ENCODE peak calls at places on chromosomes 11 and 22, in four cellular contexts. D, R, C and I are unnamed samples.

GRCh38 chr11:57646221-57646620 is 3.5 kb downstream of the YPEL4 start:
- DNase-seq in D (no peak), R (no peak), C (no peak), I (no peak)

GRCh38 chr22:19576460-19577421 is 52.5 kb upstream of the CLDN5 start:
- DNase-seq in D (no peak), R (peak; percentile 83), C (no peak), I (no peak)

GRCh38 chr11:65861533-65862183 is 1.4 kb downstream of the MUS81 start:
- DNase-seq in D (no peak), R (no peak), C (no peak), I (no peak)

GRCh38 chr22:24953294-24954113 is 988 bp downstream of the KIAA1671 start:
- DNase-seq in D (no peak), R (no peak), C (peak; percentile 15), I (no peak)

GRCh38 chr11:57460017-57460755 is at the start of gene RTN4RL2:
- DNase-seq in D (peak; percentile 52), R (peak; percentile 84), C (peak; percentile 48), I (no peak)

GRCh38 chr22:22855617-22856308 is 31.9 kb upstream of the IGLL5 start:
- DNase-seq in D (no peak), R (peak; percentile 93), C (peak; percentile 12), I (no peak)

GRCh38 chr11:126147268-126148111 is 64.0 kb downstream of the RPUSD4 start:
- DNase-seq in D (no peak), R (no peak), C (peak; percentile 94), I (no peak)

GRCh38 chr11:33735426-33736147 is 636 bp downstream of the CD59 start:
- DNase-seq in D (no peak), R (peak; percentile 52), C (peak; percentile 34), I (no peak)

GRCh38 chr11:18495703-18496102 is 31.0 kb downstream of the TSG101 start:
- DNase-seq in D (no peak), R (no peak), C (no peak), I (no peak)

GRCh38 chr11:45864041-45864440 is 16.8 kb downstream of the CRY2 start:
- DNase-seq in D (no peak), R (no peak), C (no peak), I (no peak)
- TF ChIP-seq TCF7L2 in D (no peak), R (no peak), C (no peak), I (no peak)

DNA sequence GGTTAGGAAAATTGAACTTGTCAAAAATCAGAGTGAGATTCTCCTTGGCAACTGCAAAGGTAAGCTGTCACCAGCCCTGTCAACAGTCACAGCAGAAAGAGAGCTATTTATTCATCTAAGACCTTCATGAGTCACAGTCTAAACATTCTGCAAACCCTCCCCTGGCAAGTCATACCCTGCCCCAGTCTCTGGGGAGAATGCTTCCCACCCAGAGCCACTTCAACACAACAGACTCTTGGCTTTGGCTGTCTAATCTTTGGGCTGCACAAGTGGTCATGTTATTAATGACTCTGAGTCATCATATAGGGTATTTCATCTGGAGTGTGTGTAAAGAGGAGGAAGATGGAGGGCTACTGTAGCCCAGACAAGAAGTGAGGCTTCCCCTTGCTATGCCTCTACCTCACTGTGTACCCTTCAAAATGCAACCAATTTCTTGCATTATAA is 153.4 kb downstream of the CCDC34 start:
- DNase-seq in D (peak; percentile 40), R (peak; percentile 81), C (peak; percentile 80), I (peak; percentile 69)
- H3K4me1 ChIP-seq in D (peaks cover 10% of the 10 kb centered on the region), R (peaks cover 38% of the 10 kb centered on the region), C (peaks cover 41% of the 10 kb centered on the region), I (peaks cover 52% of the 10 kb centered on the region)

GRCh38 chr22:17703811-17704210 is 65.3 kb downstream of the BCL2L13 start:
- DNase-seq in D (no peak), R (no peak), C (no peak), I (no peak)
- TF ChIP-seq TCF7L2 in D (no peak), R (no peak), C (no peak), I (no peak)

GRCh38 chr22:46430961-46431838 is 95.7 kb downstream of the TRMU start:
- DNase-seq in D (no peak), R (no peak), C (peak; percentile 72), I (no peak)
- H3K4me1 ChIP-seq in D (no peaks in the 10 kb centered on the region), R (no peaks in the 10 kb centered on the region), C (peaks cover 62% of the 10 kb centered on the region), I (no peaks in the 10 kb centered on the region)

GRCh38 chr11:48050304-48050703 is 69.9 kb downstream of the PTPRJ start:
- DNase-seq in D (no peak), R (no peak), C (no peak), I (no peak)

GRCh38 chr11:48047616-48048015 is 67.3 kb downstream of the PTPRJ start:
- DNase-seq in D (no peak), R (no peak), C (no peak), I (no peak)

GRCh38 chr11:48052183-48053040 is 72.1 kb downstream of the PTPRJ start:
- DNase-seq in D (peak; percentile 19), R (no peak), C (no peak), I (no peak)

GRCh38 chr11:48051217-48051848 is 71.0 kb downstream of the PTPRJ start:
- DNase-seq in D (no peak), R (no peak), C (no peak), I (no peak)

GRCh38 chr11:48049036-48049435 is 68.7 kb downstream of the PTPRJ start:
- DNase-seq in D (no peak), R (no peak), C (no peak), I (no peak)
- TF ChIP-seq TCF7L2 in D (no peak), R (no peak), C (no peak), I (no peak)

GRCh38 chr22:27873476-27873875 is 45.6 kb downstream of the PITPNB start:
- DNase-seq in D (no peak), R (no peak), C (no peak), I (no peak)

GRCh38 chr22:27874185-27874584 is 44.9 kb downstream of the PITPNB start:
- DNase-seq in D (no peak), R (no peak), C (no peak), I (no peak)

GRCh38 chr22:27870234-27871191 is 48.5 kb downstream of the PITPNB start:
- DNase-seq in D (no peak), R (no peak), C (peak; percentile 68), I (no peak)

GRCh38 chr22:27871306-27872014 is 47.6 kb downstream of the PITPNB start:
- DNase-seq in D (no peak), R (no peak), C (no peak), I (no peak)

DNA sequence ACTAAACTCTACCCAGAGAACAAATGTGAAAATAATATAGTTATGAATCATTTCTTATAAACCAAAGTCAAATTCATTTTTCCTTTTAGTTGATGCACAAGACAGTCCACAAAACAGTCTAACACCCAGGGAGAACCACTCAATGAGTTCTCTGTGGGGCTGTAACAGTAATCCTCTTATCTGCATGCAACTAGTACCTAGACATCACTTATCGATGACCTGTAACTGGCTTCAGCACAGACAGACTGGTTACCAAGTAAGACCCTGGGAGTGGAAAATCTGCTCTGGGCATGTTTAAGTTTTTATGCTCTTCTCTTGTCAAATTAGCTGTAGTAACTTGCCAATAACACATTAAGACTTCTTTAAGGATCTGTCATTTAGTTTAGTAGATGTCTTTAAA is 46.6 kb downstream of the PITPNB start:
- DNase-seq in D (no peak), R (no peak), C (no peak), I (no peak)
- H3K4me1 ChIP-seq in D (no peaks in the 10 kb centered on the region), R (no peaks in the 10 kb centered on the region), C (peaks cover 48% of the 10 kb centered on the region), I (no peaks in the 10 kb centered on the region)

DNA sequence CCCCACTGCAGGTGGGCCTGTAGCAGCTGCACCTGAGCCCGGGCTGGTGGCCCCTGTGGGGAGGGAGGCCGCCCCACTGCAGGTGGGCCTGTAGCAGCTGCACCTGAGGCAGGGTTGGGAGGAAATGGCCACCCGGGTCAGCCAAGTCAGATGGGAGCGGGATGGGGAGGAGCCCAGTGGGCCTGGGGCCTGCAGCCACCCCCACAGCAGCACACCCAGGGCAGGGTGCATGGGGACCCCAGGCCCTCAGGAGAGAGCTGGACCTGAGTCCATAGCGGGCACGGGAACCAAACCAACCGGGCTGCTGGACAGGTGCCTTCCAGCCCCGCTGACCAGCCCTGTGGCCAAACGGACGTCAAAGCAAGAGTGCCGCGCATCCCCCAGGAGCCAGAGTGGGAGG is 61.7 kb downstream of the BRD1 start:
- DNase-seq in D (no peak), R (no peak), C (no peak), I (no peak)
- TF ChIP-seq TCF7L2 in D (no peak), R (no peak), C (no peak), I (no peak)

DNA sequence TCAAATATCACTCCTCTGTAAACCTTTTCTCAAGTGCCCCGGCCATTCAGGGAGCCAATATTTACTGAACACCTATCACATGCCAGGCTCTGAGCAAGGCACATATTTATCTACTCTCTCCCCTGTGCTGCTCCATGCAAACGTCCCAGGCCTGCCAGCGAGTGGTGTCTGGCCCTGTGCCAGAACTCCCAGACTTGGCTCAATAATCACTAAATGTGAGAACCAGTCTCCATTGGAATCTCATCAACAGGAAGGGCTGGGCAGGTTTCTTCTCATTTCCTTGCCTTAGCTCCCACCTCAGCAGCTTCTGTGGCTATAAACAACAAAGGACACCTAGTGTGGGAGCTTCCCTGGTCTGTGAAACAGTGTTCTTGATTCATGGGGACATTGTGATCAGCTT is 21.7 kb downstream of the RASSF10 start:
- DNase-seq in D (no peak), R (no peak), C (peak; percentile 14), I (no peak)
- H3K4me1 ChIP-seq in D (no peaks in the 10 kb centered on the region), R (no peaks in the 10 kb centered on the region), C (peaks cover 16% of the 10 kb centered on the region), I (no peaks in the 10 kb centered on the region)

DNA sequence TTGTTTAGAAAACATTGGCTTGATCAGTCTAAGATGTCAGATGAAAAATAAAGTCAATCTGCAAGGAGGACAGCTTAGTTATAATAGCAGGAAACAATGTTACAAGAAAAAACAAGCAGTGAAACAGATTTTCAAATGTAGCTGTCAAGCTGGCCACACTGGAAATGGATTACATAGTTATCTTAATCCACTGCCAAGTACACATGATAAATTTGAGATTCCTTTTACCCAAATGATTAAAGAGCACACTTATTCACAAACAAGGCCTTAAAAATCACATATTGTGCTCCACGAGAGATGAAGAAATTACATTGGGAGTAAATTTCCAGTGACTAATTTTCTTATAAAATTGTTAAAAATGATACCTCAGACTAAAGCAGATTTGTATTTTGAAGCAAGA is 17.5 kb upstream of the ESAM start:
- DNase-seq in D (no peak), R (no peak), C (no peak), I (no peak)
- TF ChIP-seq TCF7L2 in D (no peak), R (no peak), C (no peak), I (no peak)